ENCODE peak calls at places on chromosomes 1 and 21, in four cellular contexts. S is HFF-Myc; Q is CD8-positive, alpha-beta T cell; R is lung. U is an unnamed sample.

GRCh38 chr21:37060296-37060695 is 12.6 kb downstream of the PIGP start:
- DNase-seq in S (peak; percentile 95), Q (no peak), R (peak; percentile 53), U (no peak)

GRCh38 chr21:34886554-34887385 is 162.3 kb downstream of the RUNX1 start:
- DNase-seq in S (no peak), Q (no peak), R (no peak), U (no peak)

GRCh38 chr21:41251961-41252642 is 64.5 kb upstream of the FAM3B start:
- DNase-seq in S (no peak), Q (no peak), R (no peak), U (no peak)

GRCh38 chr21:45004481-45005263 is 64.8 kb downstream of the SLX9 start:
- DNase-seq in S (no peak), Q (no peak), R (no peak), U (no peak)

GRCh38 chr1:65090406-65090805 is 57.6 kb upstream of the AK4 start:
- DNase-seq in S (no peak), Q (no peak), R (no peak), U (no peak)

GRCh38 chr1:70906790-70907189 is 140.8 kb downstream of the PTGER3 start:
- DNase-seq in S (no peak), Q (no peak), R (no peak), U (no peak)

GRCh38 chr1:54800041-54800898 is 853 bp downstream of the TTC22 start:
- DNase-seq in S (no peak), Q (no peak), R (no peak), U (no peak)

GRCh38 chr1:230578621-230579020 is 63.7 kb upstream of the COG2 start:
- DNase-seq in S (no peak), Q (no peak), R (no peak), U (no peak)

GRCh38 chr1:82110366-82111254 is 309.9 kb downstream of the ADGRL2 start:
- DNase-seq in S (no peak), Q (no peak), R (no peak), U (no peak)

GRCh38 chr1:47469405-47469759 is 31.5 kb downstream of the FOXD2 start:
- DNase-seq in S (no peak), Q (no peak), R (no peak), U (no peak)

GRCh38 chr1:114086601-114087368 is 66.9 kb downstream of the SYT6 start:
- DNase-seq in S (no peak), Q (no peak), R (no peak), U (no peak)

GRCh38 chr1:90840323-90840722 is 123.2 kb upstream of the BARHL2 start:
- DNase-seq in S (no peak), Q (no peak), R (no peak), U (no peak)

GRCh38 chr1:1033009-1033587 is 13.2 kb downstream of the AGRN start:
- DNase-seq in S (peak; percentile 40), Q (peak; percentile 76), R (peak; percentile 83), U (peak; percentile 97)
- H3K4me3 ChIP-seq in S (no peak overlapping the region), Q (peak overlapping the region; percentile 23), R (peak overlapping the region; percentile 17), U (peak overlapping the region; percentile 34)

DNA sequence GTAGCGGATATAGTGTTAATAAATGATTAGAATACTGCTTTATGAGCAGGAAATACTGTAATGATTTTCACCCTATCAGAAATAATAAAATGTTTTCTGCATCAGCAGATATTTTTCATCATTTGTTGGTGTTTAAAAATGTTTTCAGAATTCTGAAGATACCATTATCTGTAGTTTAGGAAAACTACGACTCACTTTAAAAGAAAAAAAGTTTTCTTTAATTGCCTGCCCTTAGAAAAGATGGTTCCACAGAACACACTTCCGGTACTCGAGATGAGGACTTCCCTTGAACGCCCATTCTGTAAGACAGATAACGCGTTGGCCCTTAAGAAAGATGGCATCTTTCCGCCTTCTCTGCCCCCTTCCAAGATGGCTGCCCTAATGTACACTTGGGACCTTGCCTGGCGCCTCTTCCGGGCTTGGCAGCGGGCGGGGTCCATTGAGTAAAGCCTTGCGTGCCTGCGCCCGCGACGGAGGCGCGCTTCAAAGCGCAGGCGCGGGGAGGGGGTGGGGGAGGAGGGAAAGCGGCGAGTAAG is at the start of gene SZRD1:
- DNase-seq in S (peak; percentile 98), Q (peak; percentile 89), R (peak; percentile 96), U (peak; percentile 98)
- TF ChIP-seq CTCF in S (no peak), Q (no peak), R (no peak), U (no peak)

GRCh38 chr1:939511-940107 is 15.9 kb downstream of the SAMD11 start:
- DNase-seq in S (no peak), Q (no peak), R (no peak), U (no peak)
- H3K4me3 ChIP-seq in S (no peak overlapping the region), Q (no peak overlapping the region), R (no peak overlapping the region), U (no peak overlapping the region)

DNA sequence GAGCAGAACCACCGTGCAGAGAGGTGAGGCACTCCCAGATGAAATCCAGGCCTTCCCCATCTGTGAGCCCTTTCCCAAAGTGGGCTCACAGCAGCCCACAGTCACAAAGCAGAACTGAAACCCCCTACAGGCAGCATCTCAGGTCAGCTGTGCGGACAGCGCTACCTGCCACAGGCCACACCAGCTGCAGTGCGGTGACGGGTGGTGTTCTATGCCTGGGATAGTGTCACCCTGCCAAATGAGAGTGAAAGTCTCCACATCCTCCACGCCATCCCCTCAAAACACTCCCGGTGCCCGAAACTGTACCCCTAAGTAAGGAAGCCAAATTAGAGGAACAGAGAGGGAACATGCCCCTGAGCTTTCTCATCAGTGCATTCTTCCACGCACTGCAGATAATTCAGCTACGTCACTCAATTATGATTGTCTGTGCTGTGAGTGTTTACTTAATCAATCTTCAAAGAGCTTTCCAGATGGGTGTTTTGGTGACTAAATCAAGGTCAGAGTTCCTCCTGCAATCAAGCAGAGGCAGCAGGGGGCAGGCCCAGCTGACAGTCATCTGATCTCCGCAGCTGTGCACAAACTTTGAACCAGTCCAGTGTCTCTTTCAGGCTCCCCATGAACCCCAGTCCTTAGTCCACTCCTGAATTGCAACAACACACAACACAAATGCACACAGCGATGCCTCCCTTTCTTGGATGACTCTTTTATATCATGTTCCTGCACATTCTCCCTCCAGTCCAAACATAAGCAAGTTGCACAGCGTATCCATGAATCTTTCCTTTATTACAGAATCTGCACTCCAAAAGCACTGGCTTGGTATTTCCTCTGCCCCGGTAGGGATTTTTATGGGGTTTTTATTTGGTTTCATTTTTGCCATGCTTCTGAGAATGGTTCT is 150.0 kb downstream of the TOMM20 start:
- DNase-seq in S (no peak), Q (no peak), R (no peak), U (no peak)
- TF ChIP-seq CTCF in S (no peak), Q (no peak), R (no peak), U (no peak)

GRCh38 chr1:205743977-205744376 is 6.0 kb downstream of the NUCKS1 start:
- DNase-seq in S (no peak), Q (no peak), R (no peak), U (no peak)
- H3K4me3 ChIP-seq in S (no peak overlapping the region), Q (no peak overlapping the region), R (no peak overlapping the region), U (no peak overlapping the region)

GRCh38 chr1:161373442-161373841 is 5.8 kb upstream of the CFAP126 start:
- DNase-seq in S (no peak), Q (no peak), R (no peak), U (no peak)

GRCh38 chr1:161365207-161365606 is 2.5 kb downstream of the CFAP126 start:
- DNase-seq in S (no peak), Q (no peak), R (no peak), U (no peak)

GRCh38 chr1:161364332-161364731 is 3.3 kb downstream of the CFAP126 start:
- DNase-seq in S (no peak), Q (no peak), R (no peak), U (no peak)

DNA sequence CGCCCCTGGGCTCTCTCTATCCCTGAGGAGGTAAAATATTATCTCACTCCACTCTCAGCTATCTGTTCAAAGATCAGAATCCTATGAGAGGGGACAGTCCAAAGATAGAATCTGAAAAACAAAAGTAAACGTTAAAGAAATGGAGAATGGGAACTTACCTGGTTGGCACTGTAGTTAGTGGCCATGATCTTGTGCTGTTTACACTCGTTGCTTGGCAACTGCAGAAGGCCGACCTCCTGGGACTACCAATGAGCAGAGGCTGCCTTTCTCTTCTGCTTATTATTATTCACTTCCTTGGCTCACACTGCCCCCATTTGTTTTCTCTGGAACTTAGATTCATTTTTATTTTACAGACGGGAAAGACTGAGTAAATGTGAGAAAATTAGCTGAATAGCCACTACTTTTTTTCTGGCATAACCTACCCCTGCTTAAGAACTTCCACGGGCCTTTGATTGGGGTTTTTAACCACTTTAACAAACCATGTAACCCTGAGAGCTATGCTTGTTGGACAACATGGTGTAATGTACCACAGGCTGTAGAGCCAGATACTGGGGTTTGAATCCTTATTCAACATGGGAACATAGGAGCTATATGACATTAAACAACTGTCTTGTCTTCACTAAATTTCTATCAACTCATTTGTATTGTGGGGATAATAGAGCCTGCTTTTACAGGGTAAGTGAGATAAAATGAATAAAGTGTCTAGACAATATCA is at the start of gene CFAP126:
- DNase-seq in S (peak; percentile 32), Q (no peak), R (peak; percentile 64), U (peak; percentile 73)
- TF ChIP-seq CTCF in S (no peak), Q (no peak), R (no peak), U (no peak)

GRCh38 chr1:156083800-156084790 is 1.8 kb upstream of the MEX3A start:
- DNase-seq in S (no peak), Q (no peak), R (no peak), U (no peak)

GRCh38 chr1:156079762-156080597 is 2.3 kb downstream of the MEX3A start:
- DNase-seq in S (no peak), Q (no peak), R (no peak), U (no peak)

GRCh38 chr1:156080598-156081173 is 1.6 kb downstream of the MEX3A start:
- DNase-seq in S (no peak), Q (no peak), R (no peak), U (no peak)

GRCh38 chr1:156082111-156083091 is at the start of gene MEX3A:
- DNase-seq in S (no peak), Q (peak; percentile 39), R (peak; percentile 72), U (peak; percentile 71)

DNA sequence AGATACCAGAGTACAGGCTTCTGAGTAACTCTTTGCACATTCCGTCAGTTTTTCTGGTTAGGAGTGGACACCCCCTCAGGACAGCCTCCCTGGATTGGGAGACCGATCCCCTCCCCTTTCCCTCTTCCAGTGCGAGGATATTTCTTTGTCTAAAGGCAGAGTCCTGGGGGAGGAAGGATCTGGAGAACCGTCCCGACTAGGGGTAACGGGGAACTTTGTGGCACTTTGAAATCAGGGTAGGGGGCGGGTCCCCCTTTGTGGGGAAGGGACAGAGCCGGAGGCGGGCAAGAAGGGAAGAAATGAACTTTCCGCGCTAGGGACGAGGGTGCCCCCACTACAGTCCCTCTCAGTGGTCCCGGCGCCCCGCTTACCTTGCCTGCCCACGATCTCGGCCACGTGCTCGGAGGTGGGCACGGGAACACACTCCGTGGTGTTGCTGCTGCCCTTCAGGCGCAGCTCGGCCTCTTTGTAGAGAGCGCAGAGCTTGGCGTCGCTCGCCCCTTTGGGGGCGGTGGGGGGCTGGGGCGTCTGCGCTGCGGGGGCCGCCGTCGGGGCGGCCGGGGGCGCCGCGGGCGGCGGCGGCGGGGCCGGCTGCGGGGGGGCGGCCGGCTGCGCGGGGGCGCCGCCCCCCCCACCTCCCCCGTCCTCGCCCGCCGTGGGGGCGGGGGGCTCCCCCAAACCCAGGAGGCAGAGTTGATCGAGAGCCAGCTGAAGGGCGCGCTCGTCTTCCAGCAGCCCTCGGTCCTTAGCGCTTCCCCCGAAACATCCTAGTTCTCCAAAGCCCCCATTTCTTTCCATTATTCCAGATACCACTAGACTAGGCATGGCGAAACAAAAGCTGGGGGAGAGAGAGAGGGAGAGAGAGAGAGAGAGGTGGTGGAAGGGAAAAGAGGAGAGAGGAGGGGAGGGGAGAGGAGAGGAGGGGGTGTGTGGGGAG is 823 bp downstream of the MEX3A start:
- DNase-seq in S (no peak), Q (no peak), R (no peak), U (no peak)
- H3K4me3 ChIP-seq in S (peak overlapping the region; percentile 97), Q (peak overlapping the region; percentile 88), R (no peak overlapping the region), U (no peak overlapping the region)

GRCh38 chr1:51784997-51785421 is 93.5 kb downstream of the NRDC start:
- DNase-seq in S (no peak), Q (no peak), R (no peak), U (no peak)
- TF ChIP-seq CTCF in S (no peak), Q (no peak), R (no peak), U (no peak)

U was measured in thyroid gland.